ENCODE peak calls at places on chromosome 11, in eight cellular contexts. D, X, J, V, G, H, R and C are unnamed samples.

GRCh38 chr11:15590131-15590530 is 475.4 kb downstream of the INSC start:
- DNase-seq in G (no peak), J (no peak), H (no peak), R (no peak), V (no peak), D (no peak), X (no peak), C (no peak)

GRCh38 chr11:125351868-125352250 is 144.2 kb downstream of the FEZ1 start:
- DNase-seq in G (no peak), D (no peak), R (no peak), V (no peak), X (no peak), H (no peak), J (no peak), C (no peak)

GRCh38 chr11:108871152-108871551 is 206.3 kb downstream of the DDX10 start:
- DNase-seq in G (peak), V (no peak), D (no peak), H (peak), J (peak), R (no peak), X (no peak), C (peak)

GRCh38 chr11:74559934-74560309 is 32.5 kb upstream of the POLD3 start:
- DNase-seq in R (no peak), V (no peak), X (no peak), D (no peak), H (peak), J (no peak), G (no peak), C (no peak)

GRCh38 chr11:116420770-116421528 is 351.8 kb downstream of the BUD13 start:
- DNase-seq in D (no peak), X (no peak), R (no peak), G (no peak), H (peak), J (no peak), V (no peak), C (peak)

GRCh38 chr11:5364214-5364613 is 12.9 kb downstream of the OR51B6 start:
- DNase-seq in V (no peak), X (no peak), H (no peak), G (no peak), R (no peak), J (no peak), D (no peak), C (no peak)

GRCh38 chr11:63680842-63681207 is 475 bp upstream of the RTN3 start:
- DNase-seq in D (no peak), V (peak), R (no peak), J (no peak), G (no peak), X (no peak), H (no peak), C (peak)

GRCh38 chr11:64971421-64972233 is at the start of gene MAJIN:
- DNase-seq in G (peak), H (peak), J (no peak), X (peak), V (peak), D (peak), R (no peak), C (peak)

GRCh38 chr11:128735935-128736610 is 42.2 kb downstream of the FLI1 start:
- DNase-seq in J (no peak), D (no peak), H (no peak), R (no peak), G (peak), X (no peak), V (no peak), C (no peak)

GRCh38 chr11:72885853-72886252 is 71.6 kb downstream of the ATG16L2 start:
- DNase-seq in R (no peak), X (no peak), D (no peak), V (no peak), H (no peak), J (no peak), G (no peak), C (no peak)

GRCh38 chr11:118634435-118635236 is 27.2 kb downstream of the PHLDB1 start:
- DNase-seq in X (no peak), G (peak), V (peak), D (peak), R (no peak), H (peak), J (no peak), C (peak)

GRCh38 chr11:116578971-116579687 is 193.7 kb downstream of the BUD13 start:
- DNase-seq in X (no peak), H (no peak), J (no peak), R (no peak), G (no peak), D (no peak), V (peak), C (no peak)

GRCh38 chr11:2277933-2278523 is 7.6 kb upstream of the ASCL2 start:
- DNase-seq in X (no peak), D (no peak), R (no peak), J (no peak), G (no peak), H (no peak), V (no peak), C (no peak)

GRCh38 chr11:76588455-76589325 is 81.9 kb downstream of the LRRC32 start:
- DNase-seq in H (no peak), V (no peak), D (peak), J (no peak), G (peak), X (no peak), R (no peak), C (no peak)

GRCh38 chr11:3984896-3985295 is 109.7 kb upstream of the RRM1 start:
- DNase-seq in J (no peak), D (no peak), V (no peak), H (no peak), X (no peak), G (peak), R (no peak), C (no peak)

GRCh38 chr11:92130432-92130831 is 94.2 kb upstream of the FAT3 start:
- DNase-seq in R (no peak), X (no peak), D (no peak), H (peak), G (no peak), J (no peak), V (no peak), C (peak)

GRCh38 chr11:45982656-45983470 is 60.4 kb downstream of the LARGE2 start:
- DNase-seq in V (peak), H (no peak), R (no peak), D (no peak), X (no peak), J (peak), G (no peak), C (peak)

GRCh38 chr11:12287009-12287373 is 90.4 kb upstream of the PARVA start:
- DNase-seq in X (peak), D (no peak), G (peak), R (peak), H (peak), J (no peak), V (no peak), C (peak)

GRCh38 chr11:416757-417621 is 2.2 kb upstream of the SIGIRR start:
- DNase-seq in V (no peak), R (no peak), G (peak), J (no peak), D (peak), H (peak), X (no peak), C (no peak)

GRCh38 chr11:121194731-121195596 is 93.9 kb downstream of the TECTA start:
- DNase-seq in J (peak), R (no peak), V (peak), X (peak), G (peak), D (peak), H (peak), C (peak)

GRCh38 chr11:2533642-2534115 is 88.9 kb downstream of the KCNQ1 start:
- DNase-seq in G (no peak), H (peak), V (no peak), R (no peak), D (peak), J (no peak), X (peak), C (peak)

GRCh38 chr11:59182457-59183151 is 10.7 kb downstream of the DTX4 start:
- DNase-seq in G (peak), D (no peak), J (no peak), V (no peak), H (peak), R (no peak), X (no peak), C (peak)

GRCh38 chr11:32779131-32779530 is 15.3 kb downstream of the CCDC73 start:
- DNase-seq in G (no peak), J (no peak), H (no peak), D (no peak), R (no peak), X (no peak), V (no peak), C (no peak)